ENCODE peak calls at places on chromosomes 12 and 14, in nine cellular contexts. S, Y, P, I, Q, B, W, Z and H are unnamed samples. For H3K4me1, the result is how much of the 10 kb centered on the place peaks cover.

GRCh38 chr12:46855760-46856159 is 30.0 kb upstream of the SLC38A4 start:
- DNase-seq in I (no peak), Y (no peak), W (no peak), Q (no peak), B (no peak), P (no peak), Z (no peak), S (no peak), H (no peak)

GRCh38 chr12:64992641-64993040 is 128.5 kb downstream of the WIF1 start:
- DNase-seq in Z (no peak), S (no peak), P (no peak), B (no peak), Y (no peak), Q (no peak), I (no peak), W (no peak), H (no peak)

GRCh38 chr14:41662780-41663477 is 56.3 kb downstream of the LRFN5 start:
- DNase-seq in S (no peak), Z (no peak), P (no peak), W (no peak), Y (no peak), Q (no peak), I (no peak), B (no peak), H (no peak)

GRCh38 chr12:47022296-47022695 is 57.1 kb upstream of the PCED1B start:
- DNase-seq in Q (no peak), Z (no peak), I (no peak), S (no peak), Y (no peak), P (no peak), B (no peak), W (no peak), H (no peak)

GRCh38 chr14:35221462-35221861 is 70.7 kb upstream of the PSMA6 start:
- DNase-seq in I (no peak), Z (no peak), B (no peak), P (no peak), Y (no peak), W (no peak), Q (no peak), S (no peak), H (no peak)

GRCh38 chr12:24698972-24699371 is 249.9 kb downstream of the BCAT1 start:
- DNase-seq in Z (no peak), B (no peak), S (no peak), I (no peak), P (no peak), Q (no peak), W (no peak), Y (no peak), H (no peak)

GRCh38 chr12:115437061-115437567 is 753.1 kb upstream of the TBX3 start:
- DNase-seq in S (no peak), I (no peak), B (no peak), Z (no peak), W (no peak), P (no peak), Y (no peak), Q (no peak), H (no peak)

GRCh38 chr12:39145175-39145999 is 240.0 kb upstream of the CPNE8 start:
- DNase-seq in W (peak), P (peak), Q (no peak), S (peak), Z (no peak), Y (peak), B (peak), I (peak), H (peak)

GRCh38 chr14:103625361-103626095 is 3.5 kb upstream of the KLC1 start:
- DNase-seq in W (no peak), I (no peak), P (no peak), Z (no peak), Y (no peak), B (no peak), S (peak), Q (no peak), H (no peak)

GRCh38 chr12:100668939-100669536 is 95.6 kb downstream of the GAS2L3 start:
- DNase-seq in P (peak), S (peak), Y (peak), Z (peak), W (peak), I (peak), Q (no peak), B (no peak), H (peak)

GRCh38 chr12:55652352-55652751 is 15.7 kb downstream of the OR10P1 start:
- DNase-seq in Q (no peak), I (no peak), S (no peak), W (no peak), Z (no peak), B (no peak), Y (no peak), P (no peak), H (no peak)

GRCh38 chr12:11688379-11688778 is 38.9 kb downstream of the ETV6 start:
- DNase-seq in S (no peak), I (no peak), W (no peak), B (no peak), Z (no peak), P (no peak), Q (no peak), Y (no peak), H (no peak)

GRCh38 chr12:41795066-41795465 is 349.6 kb downstream of the GXYLT1 start:
- DNase-seq in Z (no peak), Y (no peak), Q (no peak), I (no peak), S (no peak), B (no peak), P (no peak), W (no peak), H (no peak)

GRCh38 chr12:28424965-28425364 is 234.7 kb downstream of the CCDC91 start:
- DNase-seq in Z (peak), Q (no peak), W (peak), P (peak), Y (no peak), B (no peak), I (no peak), S (no peak), H (no peak)

GRCh38 chr12:54587315-54587821 is 1.1 kb downstream of the PPP1R1A start:
- DNase-seq in Z (no peak), Q (no peak), I (no peak), P (peak), Y (no peak), B (peak), W (peak), S (no peak), H (no peak)

GRCh38 chr12:106840217-106840616 is 65.7 kb downstream of the RIC8B start:
- DNase-seq in S (no peak), I (peak), W (no peak), Q (no peak), Z (peak), B (no peak), Y (peak), P (no peak), H (no peak)

GRCh38 chr14:44316647-44317432 is 190.2 kb downstream of the FSCB start:
- DNase-seq in Y (no peak), I (peak), S (peak), Z (peak), P (no peak), B (no peak), Q (no peak), W (no peak), H (no peak)

GRCh38 chr12:78192979-78193378 is 362.3 kb downstream of the NAV3 start:
- DNase-seq in Z (no peak), W (no peak), S (no peak), P (no peak), B (no peak), I (no peak), Q (no peak), Y (no peak), H (no peak)

GRCh38 chr14:26593377-26593776 is 4.5 kb downstream of the NOVA1 start:
- DNase-seq in I (no peak), B (no peak), Q (no peak), P (no peak), W (no peak), S (no peak), Y (no peak), Z (no peak), H (no peak)

GRCh38 chr14:45426685-45427282 is 173.8 kb upstream of the MIS18BP1 start:
- DNase-seq in Q (peak), W (no peak), I (peak), Y (peak), Z (peak), S (no peak), B (no peak), P (no peak), H (no peak)

GRCh38 chr14:101457177-101457935 is 103.9 kb upstream of the DIO3 start:
- DNase-seq in B (peak), Z (no peak), Y (no peak), Q (no peak), W (no peak), P (no peak), I (no peak), S (no peak), H (no peak)

GRCh38 chr12:117125275-117125613 is 26.0 kb upstream of the TESC start:
- DNase-seq in Q (no peak), B (no peak), P (no peak), W (no peak), Z (no peak), I (no peak), S (no peak), Y (peak), H (no peak)

GRCh38 chr12:86826051-86826450 is 569.9 kb upstream of the MGAT4C start:
- DNase-seq in B (no peak), Y (no peak), P (no peak), I (no peak), Q (no peak), S (no peak), Z (no peak), W (no peak), H (no peak)

GRCh38 chr12:45439039-45439438 is 223.1 kb downstream of the ANO6 start:
- DNase-seq in Q (no peak), Y (no peak), Z (peak), S (no peak), B (no peak), I (no peak), W (no peak), P (no peak), H (no peak)

GRCh38 chr14:54627718-54628345 is 60.9 kb downstream of the SAMD4A start:
- DNase-seq in W (no peak), Z (no peak), Q (peak), B (no peak), P (no peak), Y (peak), I (no peak), S (no peak), H (no peak)

GRCh38 chr12:64270411-64270810 is 48.3 kb upstream of the KICS2 start:
- DNase-seq in S (no peak), P (no peak), Y (no peak), I (no peak), Q (no peak), W (no peak), B (no peak), Z (no peak), H (no peak)

GRCh38 chr12:104788848-104789271 is 169.2 kb downstream of the SLC41A2 start:
- DNase-seq in W (no peak), Z (no peak), B (no peak), S (no peak), I (no peak), P (no peak), Y (no peak), Q (no peak), H (no peak)

GRCh38 chr12:75908961-75909699 is 122.4 kb downstream of the PHLDA1 start:
- DNase-seq in Z (no peak), W (peak), S (peak), I (no peak), Q (no peak), B (peak), P (peak), Y (peak), H (peak)

GRCh38 chr12:109840349-109841073 is 7.3 kb upstream of the TRPV4 start:
- DNase-seq in S (peak), Q (no peak), Z (no peak), B (no peak), Y (no peak), P (no peak), W (no peak), I (peak), H (no peak)

GRCh38 chr12:57111046-57111698 is at the start of gene STAT6:
- DNase-seq in S (peak), B (peak), Q (no peak), Y (no peak), I (peak), P (peak), Z (peak), W (peak), H (peak)

GRCh38 chr14:102241147-102241546 is 63.8 kb downstream of the MOK start:
- DNase-seq in Z (no peak), I (no peak), P (no peak), B (no peak), W (no peak), Y (no peak), S (no peak), Q (no peak), H (no peak)

GRCh38 chr14:68451676-68452387 is 341.0 kb downstream of the ZFP36L1 start:
- DNase-seq in W (no peak), Q (no peak), S (no peak), P (no peak), Z (no peak), Y (no peak), I (no peak), B (peak), H (peak)

GRCh38 chr14:93073833-93074769 is 41.6 kb downstream of the ITPK1 start:
- DNase-seq in I (no peak), W (no peak), Z (no peak), P (no peak), Y (no peak), Q (no peak), B (no peak), S (no peak), H (no peak)

GRCh38 chr12:20489645-20490044 is 121.3 kb downstream of the PDE3A start:
- DNase-seq in Y (peak), Q (no peak), W (no peak), I (no peak), P (no peak), S (no peak), Z (no peak), B (no peak), H (no peak)

GRCh38 chr14:91728616-91729183 is 3.2 kb downstream of the CATSPERB start:
- DNase-seq in B (no peak), Z (no peak), Y (no peak), Q (no peak), I (no peak), P (no peak), S (no peak), W (no peak), H (no peak)

GRCh38 chr12:90010089-90010488 is 301.5 kb upstream of the ATP2B1 start:
- DNase-seq in B (no peak), S (no peak), W (no peak), I (no peak), Q (no peak), Z (no peak), P (no peak), Y (no peak), H (no peak)

GRCh38 chr14:30840086-30840779 is 34.1 kb upstream of the COCH start:
- DNase-seq in I (no peak), Q (no peak), P (no peak), W (no peak), S (peak), Y (no peak), B (no peak), Z (no peak), H (no peak)

GRCh38 chr14:89792489-89793366 is 161.8 kb downstream of the EFCAB11 start:
- DNase-seq in Q (no peak), W (no peak), I (no peak), Y (no peak), S (no peak), Z (no peak), B (peak), P (no peak), H (peak)

GRCh38 chr12:51678086-51678724 is 87.2 kb downstream of the SCN8A start:
- DNase-seq in W (peak), I (peak), Q (no peak), S (peak), P (no peak), Z (peak), B (no peak), Y (peak), H (no peak)

GRCh38 chr12:61452076-61452475 is 808.1 kb upstream of the USP15 start:
- DNase-seq in Z (no peak), I (no peak), B (no peak), P (no peak), W (no peak), S (no peak), Y (no peak), Q (no peak), H (no peak)

GRCh38 chr14:99790978-99791376 is 2.2 kb upstream of the EML1 start:
- DNase-seq in W (no peak), S (no peak), Y (no peak), I (no peak), Z (no peak), B (peak), P (no peak), Q (no peak), H (no peak)
- H3K27ac ChIP-seq in W (peak), S (peak), Y (no peak), I (no peak), Z (no peak), B (peak), P (no peak), Q (no peak), H (no peak)

DNA sequence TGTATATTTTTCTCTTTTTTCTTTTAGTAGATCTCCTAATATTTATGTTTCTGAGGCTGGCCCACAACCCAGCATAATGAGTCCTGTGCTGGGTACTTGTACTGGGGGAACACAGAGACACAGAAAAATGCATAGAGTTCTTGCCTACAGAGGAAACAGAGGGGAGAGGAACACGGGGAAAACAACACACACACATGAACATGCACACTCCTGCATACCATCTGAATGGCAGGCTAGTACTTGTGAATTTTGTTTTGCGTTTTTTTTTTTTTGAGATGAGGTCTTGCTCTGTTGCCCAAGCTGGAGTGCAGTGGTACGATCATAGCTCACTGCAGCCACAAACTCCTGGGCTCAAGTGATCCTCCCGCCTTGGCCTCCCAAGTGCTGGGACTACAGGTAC is 21.2 kb downstream of the PITPNM2 start:
- DNase-seq in Z (no peak), I (no peak), B (no peak), W (no peak), S (no peak), Q (no peak), P (no peak), Y (no peak), H (no peak)
- H3K4me1 ChIP-seq in Z (under half), I (half or more), B (under half), W (under half), S (under half), Q (under half), P (under half), Y (under half), H (under half)

DNA sequence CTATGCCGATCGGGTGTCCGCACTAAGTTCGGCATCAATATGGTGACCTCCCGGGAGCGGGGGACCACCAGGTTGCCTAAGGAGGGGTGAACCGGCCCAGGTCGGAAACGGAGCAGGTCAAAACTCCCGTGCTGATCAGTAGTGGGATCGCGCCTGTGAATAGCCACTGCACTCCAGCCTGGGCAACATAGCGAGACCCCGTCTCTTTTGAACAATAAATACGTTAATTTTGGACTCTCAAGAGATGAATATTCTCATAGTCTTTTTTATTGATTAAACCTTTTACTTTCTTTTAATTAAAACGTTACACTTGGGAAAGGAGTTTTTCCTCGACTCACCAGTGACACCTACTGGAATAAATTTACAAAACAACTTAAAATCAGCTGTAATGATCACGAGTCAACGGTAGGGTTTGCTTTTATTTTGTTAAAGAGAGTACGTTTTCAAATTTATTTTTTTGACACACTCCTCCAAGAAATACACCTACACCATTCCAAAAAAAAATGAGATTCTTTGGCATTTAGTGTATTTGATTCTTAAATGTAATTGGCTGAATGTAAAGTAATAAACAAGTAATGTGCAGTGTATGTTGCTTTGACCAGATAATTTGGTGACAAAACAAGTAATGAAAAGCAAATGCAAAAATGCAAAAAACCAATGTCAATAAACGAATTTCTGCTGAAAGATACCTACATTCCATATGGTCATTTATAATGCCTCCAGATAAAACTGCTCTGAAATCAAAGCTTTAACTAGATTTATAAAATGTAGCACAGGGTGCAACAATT is 687 bp upstream of the RPS29 start:
- DNase-seq in I (peak), B (no peak), Y (peak), P (peak), S (peak), Q (peak), W (no peak), Z (peak), H (no peak)
- TF ChIP-seq EP300 in I (no peak), B (no peak), Y (no peak), P (no peak), S (no peak), Q (no peak), W (no peak), Z (no peak), H (no peak)

GRCh38 chr14:75986439-75986765 is 839 bp downstream of the IFT43 start:
- DNase-seq in S (no peak), P (no peak), W (no peak), Z (no peak), Q (no peak), I (no peak), B (no peak), Y (no peak), H (no peak)
- H3K27ac ChIP-seq in S (peak), P (peak), W (peak), Z (no peak), Q (no peak), I (peak), B (peak), Y (no peak), H (no peak)

DNA sequence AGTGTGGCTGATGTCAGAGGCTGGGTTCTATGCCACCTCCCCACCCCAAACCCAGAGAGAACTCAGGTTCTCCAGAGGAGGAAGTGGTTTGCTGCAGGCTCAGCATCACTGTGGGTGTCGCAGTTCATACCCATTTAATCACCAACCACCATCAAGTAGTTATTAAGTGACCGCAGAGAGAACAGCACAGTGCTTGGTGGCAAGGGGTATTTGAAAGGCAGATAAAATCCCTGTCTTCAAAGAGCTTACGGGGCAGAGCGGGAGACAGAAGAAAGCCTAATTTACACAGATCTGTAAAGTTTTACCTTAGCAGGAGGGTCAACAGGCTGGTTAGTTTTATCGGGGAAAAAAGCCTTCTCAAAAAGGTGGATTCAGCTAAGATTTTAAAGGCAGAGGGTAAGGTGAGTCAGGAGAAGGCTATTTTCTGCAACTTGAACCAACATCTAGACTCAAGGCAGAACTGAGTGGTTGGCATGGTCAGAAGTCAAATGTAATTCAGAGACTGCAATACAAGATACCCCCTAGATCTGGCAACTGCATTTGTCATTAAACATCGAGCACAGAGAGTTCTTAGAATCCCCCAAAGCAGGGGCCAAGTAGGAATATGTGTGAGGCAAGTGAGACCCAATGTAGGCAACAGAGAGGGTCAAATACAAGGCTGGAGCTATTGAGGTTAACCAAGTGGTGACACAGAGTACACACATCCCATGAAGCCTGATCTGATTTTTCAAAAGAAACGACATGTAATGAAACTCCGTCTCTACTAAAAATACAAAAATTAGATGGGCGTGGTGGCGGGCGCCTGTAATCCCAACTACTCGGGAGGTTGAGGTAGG is 13.2 kb downstream of the PXN start:
- DNase-seq in S (no peak), B (no peak), Y (no peak), W (no peak), P (no peak), I (no peak), Z (no peak), Q (no peak), H (no peak)
- H3K4me1 ChIP-seq in S (half or more), B (under half), Y (under half), W (half or more), P (under half), I (half or more), Z (under half), Q (under half), H (under half)